ENCODE peak calls at places on chromosomes 4 and X, in five cellular contexts. V is A549, Q is heart right ventricle, P is Calu3, L is tibial nerve. M is an unnamed sample.

GRCh38 chr4:185412412-185412811 is 13.4 kb downstream of the UFSP2 start:
- DNase-seq in V (no peak), Q (no peak), P (no peak), L (no peak), M (no peak)

GRCh38 chrX:86946569-86946968 is 571.0 kb upstream of the KLHL4 start:
- DNase-seq in V (peak), Q (no peak), P (peak), L (no peak), M (no peak)

GRCh38 chrX:97547873-97548578 is 664.3 kb downstream of the RPA4 start:
- DNase-seq in V (no peak), Q (no peak), P (no peak), L (no peak), M (no peak)

GRCh38 chr4:135244605-135245146 is 1043.1 kb upstream of the PABPC4L start:
- DNase-seq in V (no peak), Q (no peak), P (no peak), L (no peak), M (no peak)

GRCh38 chr4:25223770-25224375 is 10.0 kb upstream of the PI4K2B start:
- DNase-seq in V (peak), Q (no peak), P (peak), L (no peak), M (no peak)

GRCh38 chr4:77264826-77265225 is 107.8 kb downstream of the CCNG2 start:
- DNase-seq in V (no peak), Q (no peak), P (no peak), L (no peak), M (no peak)

GRCh38 chrX:68463880-68464279 is 30.6 kb upstream of the OPHN1 start:
- DNase-seq in V (no peak), Q (no peak), P (no peak), L (no peak), M (no peak)

GRCh38 chr4:119105605-119106004 is 30.0 kb upstream of the MYOZ2 start:
- DNase-seq in V (no peak), Q (no peak), P (no peak), L (no peak), M (no peak)

GRCh38 chr4:26206339-26206738 is 114.5 kb upstream of the RBPJ start:
- DNase-seq in V (no peak), Q (no peak), P (no peak), L (peak), M (no peak)

GRCh38 chr4:24352112-24352511 is 232.2 kb downstream of the DHX15 start:
- DNase-seq in V (no peak), Q (no peak), P (no peak), L (no peak), M (no peak)

GRCh38 chrX:150845091-150845490 is 53.4 kb downstream of the CD99L2 start:
- DNase-seq in V (no peak), Q (no peak), P (no peak), L (no peak), M (no peak)

GRCh38 chr4:182644326-182645050 is 272.7 kb downstream of the DCTD start:
- DNase-seq in V (no peak), Q (no peak), P (no peak), L (no peak), M (no peak)

GRCh38 chr4:15341733-15342300 is 86.0 kb upstream of the C1QTNF7 start:
- DNase-seq in V (no peak), Q (peak), P (no peak), L (no peak), M (no peak)

GRCh38 chrX:32524385-32524784 is 687.0 kb downstream of the DMD start:
- DNase-seq in V (no peak), Q (no peak), P (no peak), L (no peak), M (no peak)

GRCh38 chr4:128844931-128845330 is 35.4 kb downstream of the JADE1 start:
- DNase-seq in V (no peak), Q (peak), P (no peak), L (peak), M (no peak)

GRCh38 chrX:100353326-100353725 is 56.7 kb downstream of the PCDH19 start:
- DNase-seq in V (no peak), Q (no peak), P (no peak), L (no peak), M (no peak)

GRCh38 chr4:144562019-144562740 is 83.8 kb upstream of the HHIP start:
- DNase-seq in V (no peak), Q (no peak), P (peak), L (no peak), M (no peak)

GRCh38 chr4:174198396-174199179 is 84.9 kb downstream of the FBXO8 start:
- DNase-seq in V (peak), Q (no peak), P (no peak), L (no peak), M (no peak)

GRCh38 chr4:108058685-108059440 is 69.2 kb downstream of the HADH start:
- DNase-seq in V (no peak), Q (no peak), P (peak), L (no peak), M (no peak)

GRCh38 chr4:41169256-41169655 is 45.1 kb downstream of the APBB2 start:
- DNase-seq in V (no peak), Q (no peak), P (no peak), L (no peak), M (no peak)

GRCh38 chr4:77167866-77168265 is 10.9 kb downstream of the CCNG2 start:
- DNase-seq in V (no peak), Q (no peak), P (no peak), L (no peak), M (no peak)

GRCh38 chr4:80967346-80967745 is 63.2 kb upstream of the BMP3 start:
- DNase-seq in V (no peak), Q (no peak), P (no peak), L (no peak), M (no peak)

GRCh38 chrX:120761810-120762209 is 113.9 kb downstream of the CT47B1 start:
- DNase-seq in V (peak), Q (no peak), P (no peak), L (peak), M (no peak)

GRCh38 chr4:174365018-174365587 is 81.4 kb downstream of the CEP44 start:
- DNase-seq in V (peak), Q (no peak), P (peak), L (no peak), M (no peak)

GRCh38 chr4:6888506-6889071 is 21.0 kb upstream of the TBC1D14 start:
- DNase-seq in V (no peak), Q (no peak), P (no peak), L (no peak), M (no peak)

GRCh38 chrX:49209434-49210251 is 9.7 kb upstream of the SYP start:
- DNase-seq in V (no peak), Q (no peak), P (no peak), L (no peak), M (no peak)
- TF ChIP-seq CTCF in V (no peak), Q (no peak), P (no peak), L (no peak), M (no peak)

GRCh38 chr4:66108898-66109297 is 438.6 kb upstream of the EPHA5 start:
- DNase-seq in V (no peak), Q (no peak), P (no peak), L (no peak), M (no peak)
- TF ChIP-seq CTCF in V (no peak), Q (no peak), P (no peak), L (no peak), M (no peak)

DNA sequence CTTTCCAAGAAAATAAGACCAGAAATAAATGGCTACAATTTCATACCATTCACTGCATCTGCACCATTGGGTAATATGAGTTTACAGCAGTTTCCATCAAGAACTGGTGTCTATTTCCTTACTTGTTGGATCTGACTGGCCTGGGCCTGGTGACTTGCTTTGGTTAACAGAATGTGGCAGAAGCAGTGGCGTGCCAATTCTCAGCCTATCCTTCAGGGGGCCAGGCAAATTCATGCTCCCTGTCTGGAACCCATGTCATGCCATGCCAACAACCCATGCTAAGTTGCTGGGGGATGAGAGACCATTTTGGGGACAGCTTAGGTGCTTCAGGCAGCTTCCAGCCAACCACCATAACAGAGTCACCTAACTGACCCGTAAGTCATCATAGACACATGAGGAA is 656.7 kb downstream of the SPOCK3 start:
- DNase-seq in V (no peak), Q (no peak), P (no peak), L (no peak), M (no peak)
- TF ChIP-seq CTCF in V (no peak), Q (no peak), P (no peak), L (no peak), M (no peak)

DNA sequence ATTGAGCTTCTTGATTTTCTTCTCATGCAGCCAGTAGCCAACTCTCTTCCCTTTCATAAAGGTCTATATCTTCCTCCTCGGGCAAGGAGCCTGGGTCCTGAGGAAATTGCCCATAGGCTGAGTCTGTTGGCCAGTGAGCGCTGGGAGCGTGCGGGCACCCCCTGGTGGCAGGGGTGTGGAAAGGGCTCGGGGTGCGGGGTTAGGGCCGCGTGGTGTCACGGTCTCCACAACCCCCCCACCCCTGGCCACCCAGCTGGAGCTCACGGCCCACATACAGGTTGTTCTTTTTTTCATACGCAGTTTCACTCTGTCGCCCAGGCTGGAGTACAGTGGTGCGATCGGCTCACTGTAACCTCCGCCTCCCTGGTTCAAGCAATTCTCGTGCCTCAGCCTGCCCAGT is 13.1 kb downstream of the RBM10 start:
- DNase-seq in V (no peak), Q (no peak), P (no peak), L (no peak), M (no peak)
- TF ChIP-seq CTCF in V (no peak), Q (no peak), P (no peak), L (no peak), M (no peak)